ENCODE peak calls at places on chromosomes 7 and 10, in seven cellular contexts. One of them, this sample, is unnamed.

GRCh38 chr10:91340613-91341362 is 69.4 kb upstream of the HECTD2 start:
- DNase-seq in HepG2: no peak
- DNase-seq in GM12878: no peak
- DNase-seq in HCT116: no peak
- DNase-seq in HEK293T: no peak
- DNase-seq in H1: no peak
- DNase-seq in WTC11: no peak
- DNase-seq in this sample: no peak

GRCh38 chr10:68666280-68666760 is 54.7 kb upstream of the CCAR1 start:
- DNase-seq in WTC11: no peak
- DNase-seq in H1: no peak
- DNase-seq in HepG2: no peak
- DNase-seq in GM12878: no peak
- DNase-seq in HEK293T: no peak
- DNase-seq in HCT116: no peak
- DNase-seq in this sample: no peak

GRCh38 chr10:113126506-113127192 is 176.6 kb downstream of the TCF7L2 start:
- DNase-seq in HCT116: no peak
- DNase-seq in HEK293T: peak
- DNase-seq in H1: peak
- DNase-seq in HepG2: peak
- DNase-seq in GM12878: no peak
- DNase-seq in WTC11: peak
- DNase-seq in this sample: peak

GRCh38 chr7:50807026-50807730 is 24.5 kb upstream of the GRB10 start:
- DNase-seq in WTC11: no peak
- DNase-seq in GM12878: no peak
- DNase-seq in HEK293T: no peak
- DNase-seq in HCT116: no peak
- DNase-seq in H1: no peak
- DNase-seq in HepG2: no peak
- DNase-seq in this sample: no peak

GRCh38 chr10:63544418-63544817 is 23.2 kb downstream of the REEP3 start:
- DNase-seq in HCT116: no peak
- DNase-seq in HepG2: no peak
- DNase-seq in WTC11: no peak
- DNase-seq in H1: no peak
- DNase-seq in HEK293T: no peak
- DNase-seq in GM12878: no peak
- DNase-seq in this sample: no peak

GRCh38 chr10:102449321-102450123 is 1.8 kb downstream of the C10orf95 start:
- DNase-seq in HCT116: peak
- DNase-seq in HepG2: peak
- DNase-seq in HEK293T: peak
- DNase-seq in WTC11: peak
- DNase-seq in H1: peak
- DNase-seq in GM12878: peak
- DNase-seq in this sample: peak

GRCh38 chr7:155168607-155169006 is 98.5 kb downstream of the HTR5A start:
- DNase-seq in HCT116: no peak
- DNase-seq in WTC11: no peak
- DNase-seq in HepG2: no peak
- DNase-seq in GM12878: no peak
- DNase-seq in HEK293T: no peak
- DNase-seq in H1: no peak
- DNase-seq in this sample: no peak

GRCh38 chr7:12607134-12607533 is 36.6 kb downstream of the SCIN start:
- DNase-seq in H1: no peak
- DNase-seq in HepG2: no peak
- DNase-seq in HEK293T: no peak
- DNase-seq in HCT116: no peak
- DNase-seq in GM12878: no peak
- DNase-seq in WTC11: no peak
- DNase-seq in this sample: no peak

GRCh38 chr7:12612622-12613021 is 42.1 kb downstream of the SCIN start:
- DNase-seq in HEK293T: no peak
- DNase-seq in HCT116: no peak
- DNase-seq in H1: no peak
- DNase-seq in HepG2: no peak
- DNase-seq in GM12878: no peak
- DNase-seq in WTC11: no peak
- DNase-seq in this sample: no peak

GRCh38 chr7:24172859-24173258 is 111.1 kb upstream of the NPY start:
- DNase-seq in HEK293T: no peak
- DNase-seq in H1: no peak
- DNase-seq in HCT116: no peak
- DNase-seq in HepG2: no peak
- DNase-seq in WTC11: no peak
- DNase-seq in GM12878: no peak
- DNase-seq in this sample: no peak

GRCh38 chr7:80287400-80288174 is 153.0 kb downstream of the GNAI1 start:
- DNase-seq in HepG2: no peak
- DNase-seq in WTC11: no peak
- DNase-seq in HEK293T: no peak
- DNase-seq in HCT116: no peak
- DNase-seq in H1: no peak
- DNase-seq in GM12878: no peak
- DNase-seq in this sample: no peak

GRCh38 chr7:24341677-24342076 is 57.7 kb downstream of the NPY start:
- DNase-seq in WTC11: no peak
- DNase-seq in HepG2: no peak
- DNase-seq in HCT116: no peak
- DNase-seq in H1: no peak
- DNase-seq in HEK293T: no peak
- DNase-seq in GM12878: no peak
- DNase-seq in this sample: no peak

GRCh38 chr10:121352456-121352855 is 245.8 kb downstream of the FGFR2 start:
- DNase-seq in HepG2: no peak
- DNase-seq in HCT116: no peak
- DNase-seq in WTC11: no peak
- DNase-seq in H1: no peak
- DNase-seq in GM12878: no peak
- DNase-seq in HEK293T: no peak
- DNase-seq in this sample: no peak

GRCh38 chr10:110471566-110472139 is 26.1 kb upstream of the DUSP5 start:
- DNase-seq in WTC11: no peak
- DNase-seq in GM12878: no peak
- DNase-seq in H1: no peak
- DNase-seq in HCT116: no peak
- DNase-seq in HEK293T: no peak
- DNase-seq in HepG2: no peak
- DNase-seq in this sample: no peak

GRCh38 chr10:110479710-110480109 is 18.0 kb upstream of the DUSP5 start:
- DNase-seq in H1: no peak
- DNase-seq in HCT116: no peak
- DNase-seq in HEK293T: no peak
- DNase-seq in WTC11: no peak
- DNase-seq in HepG2: no peak
- DNase-seq in GM12878: no peak
- DNase-seq in this sample: no peak

GRCh38 chr10:110474017-110474416 is 23.7 kb upstream of the DUSP5 start:
- DNase-seq in HEK293T: no peak
- DNase-seq in GM12878: no peak
- DNase-seq in HepG2: no peak
- DNase-seq in WTC11: no peak
- DNase-seq in HCT116: no peak
- DNase-seq in H1: no peak
- DNase-seq in this sample: no peak

GRCh38 chr10:110480387-110480786 is 17.3 kb upstream of the DUSP5 start:
- DNase-seq in HEK293T: no peak
- DNase-seq in H1: no peak
- DNase-seq in WTC11: no peak
- DNase-seq in HepG2: no peak
- DNase-seq in GM12878: no peak
- DNase-seq in HCT116: no peak
- DNase-seq in this sample: no peak

DNA sequence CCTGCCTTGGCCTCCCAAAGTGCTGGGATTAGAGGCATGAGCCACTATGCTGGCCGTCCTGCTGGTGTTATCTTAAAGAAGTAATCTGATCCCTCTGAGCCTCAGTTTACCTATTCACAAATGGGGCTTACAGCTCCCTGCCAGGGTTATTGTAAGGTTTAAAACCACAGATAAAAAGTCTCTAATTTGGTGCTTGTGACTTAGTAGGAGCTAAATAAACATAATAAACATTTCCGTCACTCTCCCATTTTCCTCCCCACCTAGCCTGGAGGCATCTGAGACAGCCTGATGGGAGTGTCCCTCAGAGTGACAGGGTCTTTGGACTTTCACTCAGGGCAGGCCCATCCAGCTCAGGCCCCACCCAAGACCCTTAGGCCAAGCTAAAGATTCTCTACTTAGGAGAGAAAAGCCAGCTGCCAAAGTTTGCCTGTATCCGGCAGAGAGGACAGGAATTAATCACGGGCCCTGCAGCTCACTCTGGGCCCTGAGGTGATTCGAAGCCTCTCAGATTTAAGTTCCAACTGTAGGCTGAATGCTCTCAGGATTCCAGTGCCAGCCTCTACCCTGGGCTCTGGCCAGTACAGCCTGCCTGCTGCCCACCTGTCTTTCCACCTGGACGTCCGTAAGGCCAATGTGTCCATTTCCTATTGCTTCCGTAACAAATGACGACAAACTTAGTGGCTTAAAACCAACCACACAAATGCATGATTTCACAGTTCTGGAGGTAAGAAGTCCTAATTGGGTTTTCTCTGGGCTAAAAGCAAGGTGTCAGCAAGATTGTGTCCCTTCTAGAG is 21.8 kb upstream of the DUSP5 start:
- DNase-seq in H1: no peak
- DNase-seq in HepG2: no peak
- DNase-seq in HCT116: no peak
- DNase-seq in HEK293T: no peak
- DNase-seq in WTC11: no peak
- DNase-seq in GM12878: no peak
- DNase-seq in this sample: no peak
- TF ChIP-seq SP1 in H1: no peak
- TF ChIP-seq SP1 in HepG2: no peak
- TF ChIP-seq SP1 in HCT116: no peak
- TF ChIP-seq SP1 in HEK293T: no peak
- TF ChIP-seq SP1 in WTC11: no peak
- TF ChIP-seq SP1 in GM12878: no peak
- TF ChIP-seq SP1 in this sample: no peak

GRCh38 chr10:72779874-72780273 is 87.9 kb downstream of the MCU start:
- DNase-seq in HEK293T: no peak
- DNase-seq in H1: no peak
- DNase-seq in HCT116: no peak
- DNase-seq in HepG2: no peak
- DNase-seq in WTC11: no peak
- DNase-seq in GM12878: no peak
- DNase-seq in this sample: no peak

GRCh38 chr10:72790216-72790990 is 98.5 kb downstream of the MCU start:
- DNase-seq in HepG2: no peak
- DNase-seq in GM12878: no peak
- DNase-seq in WTC11: no peak
- DNase-seq in HEK293T: no peak
- DNase-seq in HCT116: no peak
- DNase-seq in H1: no peak
- DNase-seq in this sample: no peak

GRCh38 chr10:72785422-72785818 is 93.5 kb downstream of the MCU start:
- DNase-seq in WTC11: no peak
- DNase-seq in GM12878: no peak
- DNase-seq in HCT116: no peak
- DNase-seq in HEK293T: no peak
- DNase-seq in HepG2: no peak
- DNase-seq in H1: no peak
- DNase-seq in this sample: no peak

GRCh38 chr10:72783290-72783689 is 91.3 kb downstream of the MCU start:
- DNase-seq in GM12878: no peak
- DNase-seq in HEK293T: no peak
- DNase-seq in WTC11: no peak
- DNase-seq in HepG2: no peak
- DNase-seq in HCT116: no peak
- DNase-seq in H1: no peak
- DNase-seq in this sample: no peak

DNA sequence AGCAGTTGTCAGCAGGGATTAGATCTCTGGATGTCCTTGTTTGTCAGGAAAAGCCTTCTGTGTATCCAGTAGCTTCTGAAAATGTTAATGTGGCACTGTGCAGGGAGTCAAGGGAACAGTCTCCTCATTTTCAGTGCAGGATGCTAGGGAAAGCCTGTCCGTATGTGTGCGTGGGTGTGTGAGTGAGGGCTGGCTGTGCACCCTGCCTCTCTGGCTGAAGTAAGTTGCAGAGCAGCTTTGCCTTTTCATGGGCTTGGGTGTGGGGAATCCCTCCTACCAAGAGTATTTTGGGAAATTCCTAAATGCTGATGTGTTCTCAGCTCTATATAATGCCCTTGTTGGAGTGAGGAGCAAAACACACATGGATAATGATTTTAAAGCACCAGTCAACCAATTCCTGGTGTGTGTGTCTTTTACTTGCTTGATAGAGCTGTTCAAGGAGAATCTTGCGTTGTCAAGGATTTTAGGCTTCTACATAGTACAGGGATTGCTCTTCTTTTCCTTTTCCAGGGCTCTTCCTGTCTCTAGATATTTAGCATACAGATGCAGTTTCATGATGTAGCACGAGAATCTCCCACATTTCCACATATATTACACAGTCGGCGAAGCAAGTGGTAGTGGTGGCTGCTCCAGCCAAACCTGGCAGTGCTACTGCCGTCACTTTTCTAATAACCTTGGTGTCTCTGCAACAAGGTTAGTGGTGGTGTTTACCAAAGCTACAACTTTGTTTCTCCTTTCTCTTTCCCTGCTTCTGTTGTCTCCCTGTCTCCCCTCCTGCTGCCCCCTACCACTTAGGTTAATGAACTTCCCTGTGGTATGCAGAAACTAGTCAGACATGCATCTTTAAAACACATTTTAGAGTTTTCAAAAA is 92.8 kb downstream of the MCU start:
- DNase-seq in HepG2: no peak
- DNase-seq in GM12878: no peak
- DNase-seq in WTC11: peak
- DNase-seq in HEK293T: no peak
- DNase-seq in HCT116: peak
- DNase-seq in H1: no peak
- DNase-seq in this sample: no peak
- TF ChIP-seq SP1 in HepG2: no peak
- TF ChIP-seq SP1 in GM12878: no peak
- TF ChIP-seq SP1 in WTC11: no peak
- TF ChIP-seq SP1 in HEK293T: no peak
- TF ChIP-seq SP1 in HCT116: no peak
- TF ChIP-seq SP1 in H1: no peak
- TF ChIP-seq SP1 in this sample: no peak

DNA sequence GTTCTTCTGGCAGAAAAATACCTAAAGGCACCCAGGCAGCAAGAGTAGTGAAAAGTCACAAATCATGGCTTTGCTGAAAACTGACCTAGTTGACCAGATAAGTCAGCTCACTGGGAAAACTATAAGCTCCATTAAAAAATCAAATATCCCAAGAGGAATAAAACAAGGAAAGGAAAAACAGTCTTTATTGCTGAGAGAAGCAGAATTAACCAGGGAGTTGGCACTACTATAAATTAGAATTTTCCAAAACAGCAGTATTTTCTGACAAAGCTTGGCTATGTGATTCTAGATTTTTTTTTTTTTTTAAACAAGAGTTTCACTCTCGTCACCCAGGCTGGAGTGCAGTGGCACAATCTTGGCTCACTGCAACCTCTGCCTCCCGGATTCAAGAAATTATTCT is 12.6 kb downstream of the CCDC172 start:
- DNase-seq in WTC11: no peak
- DNase-seq in HEK293T: no peak
- DNase-seq in GM12878: no peak
- DNase-seq in HCT116: no peak
- DNase-seq in HepG2: no peak
- DNase-seq in H1: no peak
- DNase-seq in this sample: no peak
- TF ChIP-seq SP1 in WTC11: no peak
- TF ChIP-seq SP1 in HEK293T: no peak
- TF ChIP-seq SP1 in GM12878: no peak
- TF ChIP-seq SP1 in HCT116: no peak
- TF ChIP-seq SP1 in HepG2: no peak
- TF ChIP-seq SP1 in H1: no peak
- TF ChIP-seq SP1 in this sample: no peak

GRCh38 chr10:61890881-61891409 is 10.6 kb upstream of the ARID5B start:
- DNase-seq in HepG2: no peak
- DNase-seq in WTC11: no peak
- DNase-seq in HCT116: no peak
- DNase-seq in HEK293T: no peak
- DNase-seq in H1: no peak
- DNase-seq in GM12878: no peak
- DNase-seq in this sample: no peak
- TF ChIP-seq SP1 in HepG2: no peak
- TF ChIP-seq SP1 in WTC11: no peak
- TF ChIP-seq SP1 in HCT116: no peak
- TF ChIP-seq SP1 in HEK293T: no peak
- TF ChIP-seq SP1 in H1: no peak
- TF ChIP-seq SP1 in GM12878: no peak
- TF ChIP-seq SP1 in this sample: no peak